ENCODE peak calls at places on chromosome 4, in ten cellular contexts. Z is pancreas; A is C1 segment of cervical spinal cord; E is AG08396; P is neural crest cell; Y is HT1080; U is effector CD4-positive, alpha-beta T cell; N is hippocampal formation; J is astrocyte; G is activated T-cell treated with anti-CD3 and anti-CD28 coated beads for 4 hours. R is an unnamed sample.

GRCh38 chr4:75844151-75844662 is 58.0 kb downstream of the PPEF2 start:
- DNase-seq in Z (no peak), A (no peak), E (peak; percentile 63), P (no peak), Y (peak; percentile 64), U (no peak), N (no peak), J (peak; percentile 95), G (no peak), R (no peak)

GRCh38 chr4:111943796-111944203 is 201.5 kb upstream of the FAM241A start:
- DNase-seq in Z (peak; percentile 13), A (no peak), E (peak; percentile 13), P (peak; percentile 2), Y (peak; percentile 72), U (no peak), N (no peak), J (no peak), G (no peak), R (no peak)

GRCh38 chr4:158042591-158043030 is 130.2 kb downstream of the GASK1B start:
- DNase-seq in Z (no peak), A (no peak), E (no peak), P (no peak), Y (no peak), U (no peak), N (no peak), J (peak; percentile 81), G (no peak), R (no peak)

GRCh38 chr4:145937990-145938611 is 522 bp downstream of the ZNF827 start:
- DNase-seq in Z (no peak), A (no peak), E (peak; percentile 38), P (peak; percentile 3), Y (peak; percentile 8), U (peak; percentile 30), N (no peak), J (peak; percentile 26), G (peak; percentile 35), R (no peak)

GRCh38 chr4:147233-147632 is 22.9 kb downstream of the ZNF718 start:
- DNase-seq in Z (no peak), A (no peak), E (no peak), P (no peak), Y (no peak), U (no peak), N (no peak), J (no peak), G (no peak), R (no peak)

GRCh38 chr4:181372014-181372413 is 871.2 kb upstream of the TENM3 start:
- DNase-seq in Z (no peak), A (no peak), E (no peak), P (no peak), Y (no peak), U (no peak), N (no peak), J (no peak), G (no peak), R (no peak)

GRCh38 chr4:5237086-5237485 is 185.8 kb downstream of the STK32B start:
- DNase-seq in Z (no peak), A (no peak), E (no peak), P (no peak), Y (no peak), U (no peak), N (no peak), J (no peak), G (no peak), R (no peak)

GRCh38 chr4:151029537-151029936 is 14.5 kb upstream of the LRBA start:
- DNase-seq in Z (no peak), A (no peak), E (no peak), P (no peak), Y (no peak), U (no peak), N (no peak), J (no peak), G (no peak), R (no peak)

R was measured in T-helper 1 cell.